ENCODE peak calls at places on chromosomes 16 and 17, in five cellular contexts. W, P, U, C and Z are unnamed samples. For H3K4me1, the result is how much of the 10 kb centered on the place peaks cover.

GRCh38 chr17:72038427-72038826 is 82.4 kb upstream of the SOX9 start:
- DNase-seq in U (no peak), C (no peak), W (no peak), P (no peak), Z (no peak)

GRCh38 chr17:31604936-31605335 is 213.5 kb downstream of the RAB11FIP4 start:
- DNase-seq in P (no peak), C (no peak), W (no peak), U (no peak), Z (no peak)

GRCh38 chr16:1445518-1446197 is 1.3 kb upstream of the CCDC154 start:
- DNase-seq in W (no peak), P (no peak), U (no peak), C (no peak), Z (no peak)

GRCh38 chr17:41689497-41690299 is 1.0 kb downstream of the EIF1 start:
- DNase-seq in W (no peak), U (no peak), P (peak), C (no peak), Z (no peak)

GRCh38 chr17:19379306-19380075 is 1.2 kb downstream of the MAPK7 start:
- DNase-seq in C (no peak), U (peak), W (no peak), P (no peak), Z (no peak)

GRCh38 chr17:2796164-2797140 is at the start of gene RAP1GAP2:
- DNase-seq in U (peak), C (no peak), W (no peak), P (peak), Z (no peak)

GRCh38 chr17:290626-291025 is 62.0 kb downstream of the RPH3AL start:
- DNase-seq in U (peak), P (no peak), C (no peak), W (no peak), Z (no peak)

GRCh38 chr17:75844530-75845057 is 390 bp upstream of the UNC13D start:
- DNase-seq in C (no peak), U (peak), P (peak), W (peak), Z (no peak)

GRCh38 chr16:19853973-19854876 is 30.4 kb downstream of the GPRC5B start:
- DNase-seq in P (no peak), U (no peak), W (no peak), C (no peak), Z (no peak)

GRCh38 chr17:77375526-77375916 is 234.8 kb downstream of the SEC14L1 start:
- DNase-seq in W (no peak), P (no peak), U (peak), C (no peak), Z (no peak)

GRCh38 chr17:77372444-77373297 is 231.9 kb downstream of the SEC14L1 start:
- DNase-seq in U (peak), P (peak), C (no peak), W (no peak), Z (no peak)

GRCh38 chr17:77373298-77374169 is 232.8 kb downstream of the SEC14L1 start:
- DNase-seq in U (peak), W (no peak), P (peak), C (no peak), Z (no peak)

GRCh38 chr17:77375108-77375507 is 234.3 kb downstream of the SEC14L1 start:
- DNase-seq in U (peak), C (no peak), P (no peak), W (no peak), Z (no peak)

GRCh38 chr17:77374170-77374936 is 233.6 kb downstream of the SEC14L1 start:
- DNase-seq in P (peak), C (no peak), W (no peak), U (peak), Z (no peak)
- H3K4me1 ChIP-seq in P (half or more), C (under half), W (under half), U (under half), Z (half or more)

DNA sequence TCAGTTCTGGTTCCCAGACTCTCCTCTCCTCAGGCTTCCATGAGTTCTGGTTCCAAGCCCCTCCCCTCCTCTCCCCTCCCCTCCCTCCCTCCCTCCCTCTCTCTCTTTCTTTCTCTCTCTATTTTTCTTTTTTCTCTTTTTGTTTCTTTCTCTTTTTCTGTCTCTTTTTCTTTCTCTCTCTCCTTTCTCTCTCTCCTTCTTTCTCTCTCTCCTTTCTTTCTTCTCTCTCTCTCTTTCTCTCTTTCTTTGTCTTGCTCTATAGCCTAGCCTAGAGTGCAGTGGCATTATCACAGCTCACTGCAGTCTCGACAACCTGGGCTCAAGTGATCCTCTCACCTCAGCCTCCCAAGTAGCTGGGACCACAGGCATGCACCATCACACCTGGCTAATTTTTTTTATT is 796 bp upstream of the CES3 start:
- DNase-seq in C (no peak), P (no peak), W (no peak), U (no peak), Z (no peak)
- TF ChIP-seq POLR2AphosphoS5 in C (no peak), P (no peak), W (no peak), U (no peak), Z (no peak)

DNA sequence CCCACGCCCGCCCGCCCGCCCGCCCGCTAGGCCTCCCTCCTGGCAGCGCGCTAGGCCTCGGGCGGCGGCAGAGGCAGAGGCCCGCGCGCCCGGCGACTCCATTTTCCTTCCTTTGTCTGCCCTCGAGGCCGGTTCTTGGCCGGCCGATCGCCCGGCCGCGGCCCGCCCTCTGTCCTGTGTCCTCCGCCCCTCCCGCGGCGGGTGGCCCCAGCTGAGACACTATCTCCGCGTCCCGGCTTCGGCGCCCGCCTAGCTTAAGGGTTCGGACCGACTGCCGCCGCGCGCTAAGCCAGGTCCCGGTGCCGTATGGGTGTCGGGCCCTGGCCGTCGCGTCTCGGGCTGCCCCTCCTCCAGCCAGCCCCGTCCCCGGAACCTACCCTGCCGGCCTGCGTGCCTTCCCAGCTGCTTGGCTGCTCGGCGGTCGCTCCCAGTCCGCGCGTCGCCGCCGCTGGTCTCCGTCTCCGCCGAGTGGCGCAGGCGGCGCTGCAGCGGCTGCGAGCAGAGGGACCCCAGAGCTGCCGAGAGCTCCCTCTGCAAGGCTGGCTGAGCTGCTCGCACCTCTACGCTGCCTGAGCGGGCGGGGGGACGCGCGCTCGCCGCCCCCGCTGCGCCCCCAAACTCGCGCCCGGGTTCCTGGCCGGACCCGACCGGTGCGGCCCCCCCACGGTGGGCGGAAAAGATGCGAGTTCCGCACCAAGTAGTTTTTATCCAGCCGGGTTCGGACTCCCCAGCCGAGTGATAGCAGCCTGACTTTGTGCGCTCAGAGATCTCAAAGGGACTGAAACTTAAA is 787 bp downstream of the CTCF start:
- DNase-seq in W (peak), C (no peak), U (peak), P (peak), Z (no peak)
- TF ChIP-seq POLR2A in W (peak), C (peak), U (no peak), P (peak), Z (no peak)

GRCh38 chr17:82458885-82459424 is 414 bp downstream of the NARF start:
- DNase-seq in U (peak), C (no peak), W (no peak), P (peak), Z (peak)
- H3K4me1 ChIP-seq in U (under half), C (under half), W (under half), P (under half), Z (under half)